ENCODE peak calls at places on chromosomes 5 and 9, in five cellular contexts. One of them, this sample, is unnamed.

GRCh38 chr5:178471666-178472065 is 118.5 kb downstream of the COL23A1 start:
- DNase-seq in AG10803: no peak
- DNase-seq in progenitor cell of endocrine pancreas: no peak
- DNase-seq in H1: no peak
- DNase-seq in cardiac fibroblast: no peak
- DNase-seq in this sample: no peak

GRCh38 chr5:90888511-90889324 is 330.1 kb downstream of the ADGRV1 start:
- DNase-seq in cardiac fibroblast: peak; percentile 39
- DNase-seq in H1: no peak
- DNase-seq in AG10803: no peak
- DNase-seq in progenitor cell of endocrine pancreas: no peak
- DNase-seq in this sample: no peak

GRCh38 chr9:16294371-16294770 is 576.1 kb downstream of the BNC2 start:
- DNase-seq in cardiac fibroblast: peak; percentile 72
- DNase-seq in AG10803: peak; percentile 89
- DNase-seq in H1: no peak
- DNase-seq in progenitor cell of endocrine pancreas: no peak
- DNase-seq in this sample: no peak

GRCh38 chr9:117549444-117549843 is 134.6 kb upstream of the ASTN2 start:
- DNase-seq in AG10803: no peak
- DNase-seq in progenitor cell of endocrine pancreas: no peak
- DNase-seq in cardiac fibroblast: no peak
- DNase-seq in H1: peak; percentile 21
- DNase-seq in this sample: no peak

GRCh38 chr5:56102885-56103284 is 108.1 kb upstream of the IL6ST start:
- DNase-seq in AG10803: no peak
- DNase-seq in H1: no peak
- DNase-seq in progenitor cell of endocrine pancreas: no peak
- DNase-seq in cardiac fibroblast: no peak
- DNase-seq in this sample: no peak

GRCh38 chr5:65646938-65647337 is 22.1 kb downstream of the SHLD3 start:
- DNase-seq in H1: no peak
- DNase-seq in progenitor cell of endocrine pancreas: no peak
- DNase-seq in cardiac fibroblast: no peak
- DNase-seq in AG10803: no peak
- DNase-seq in this sample: no peak

GRCh38 chr9:116368680-116369079 is 215.1 kb downstream of the PAPPA start:
- DNase-seq in AG10803: no peak
- DNase-seq in cardiac fibroblast: no peak
- DNase-seq in H1: no peak
- DNase-seq in progenitor cell of endocrine pancreas: no peak
- DNase-seq in this sample: no peak

GRCh38 chr9:95349109-95350038 is 31.9 kb upstream of the FANCC start:
- DNase-seq in AG10803: no peak
- DNase-seq in H1: no peak
- DNase-seq in cardiac fibroblast: no peak
- DNase-seq in progenitor cell of endocrine pancreas: peak; percentile 13
- DNase-seq in this sample: no peak

GRCh38 chr5:119370521-119370920 is 14.7 kb downstream of the TNFAIP8 start:
- DNase-seq in AG10803: peak; percentile 73
- DNase-seq in progenitor cell of endocrine pancreas: no peak
- DNase-seq in H1: no peak
- DNase-seq in cardiac fibroblast: no peak
- DNase-seq in this sample: no peak

GRCh38 chr9:133707065-133707760 is 30.9 kb downstream of the SARDH start:
- DNase-seq in progenitor cell of endocrine pancreas: no peak
- DNase-seq in AG10803: peak; percentile 33
- DNase-seq in cardiac fibroblast: peak; percentile 95
- DNase-seq in H1: no peak
- DNase-seq in this sample: no peak

GRCh38 chr5:6261668-6262067 is 116.7 kb downstream of the MED10 start:
- DNase-seq in cardiac fibroblast: no peak
- DNase-seq in H1: no peak
- DNase-seq in AG10803: no peak
- DNase-seq in progenitor cell of endocrine pancreas: no peak
- DNase-seq in this sample: peak; percentile 40

GRCh38 chr9:114321759-114322158 is 1.1 kb upstream of the ORM1 start:
- DNase-seq in cardiac fibroblast: peak; percentile 15
- DNase-seq in AG10803: peak; percentile 57
- DNase-seq in H1: no peak
- DNase-seq in progenitor cell of endocrine pancreas: no peak
- DNase-seq in this sample: no peak

GRCh38 chr9:104071589-104071988 is 22.5 kb upstream of the SMC2 start:
- DNase-seq in progenitor cell of endocrine pancreas: no peak
- DNase-seq in H1: no peak
- DNase-seq in cardiac fibroblast: no peak
- DNase-seq in AG10803: no peak
- DNase-seq in this sample: no peak

GRCh38 chr5:132176543-132176945 is 51.1 kb downstream of the P4HA2 start:
- DNase-seq in AG10803: no peak
- DNase-seq in H1: no peak
- DNase-seq in cardiac fibroblast: no peak
- DNase-seq in progenitor cell of endocrine pancreas: no peak
- DNase-seq in this sample: peak; percentile 51

GRCh38 chr9:25224309-25224708 is 453.9 kb downstream of the TUSC1 start:
- DNase-seq in cardiac fibroblast: no peak
- DNase-seq in progenitor cell of endocrine pancreas: no peak
- DNase-seq in AG10803: no peak
- DNase-seq in H1: no peak
- DNase-seq in this sample: no peak

GRCh38 chr9:113309204-113309813 is 6.1 kb upstream of the RNF183 start:
- DNase-seq in AG10803: peak; percentile 57
- DNase-seq in cardiac fibroblast: peak; percentile 72
- DNase-seq in H1: no peak
- DNase-seq in progenitor cell of endocrine pancreas: no peak
- DNase-seq in this sample: peak; percentile 50

GRCh38 chr9:5450360-5451051 is at the start of gene CD274:
- DNase-seq in progenitor cell of endocrine pancreas: peak; percentile 60
- DNase-seq in AG10803: peak; percentile 82
- DNase-seq in H1: peak; percentile 79
- DNase-seq in cardiac fibroblast: peak; percentile 94
- DNase-seq in this sample: peak; percentile 91

GRCh38 chr5:134547579-134547978 is 22.1 kb downstream of the JADE2 start:
- DNase-seq in AG10803: peak; percentile 83
- DNase-seq in progenitor cell of endocrine pancreas: no peak
- DNase-seq in H1: no peak
- DNase-seq in cardiac fibroblast: peak; percentile 91
- DNase-seq in this sample: no peak

GRCh38 chr5:131384181-131384580 is 120.3 kb downstream of the CDC42SE2 start:
- DNase-seq in H1: no peak
- DNase-seq in progenitor cell of endocrine pancreas: no peak
- DNase-seq in cardiac fibroblast: no peak
- DNase-seq in AG10803: no peak
- DNase-seq in this sample: no peak

GRCh38 chr9:83060557-83060956 is 2.4 kb downstream of the RASEF start:
- DNase-seq in AG10803: no peak
- DNase-seq in progenitor cell of endocrine pancreas: no peak
- DNase-seq in H1: no peak
- DNase-seq in cardiac fibroblast: no peak
- DNase-seq in this sample: no peak

GRCh38 chr9:136551401-136552116 is 5.7 kb upstream of the NOTCH1 start:
- DNase-seq in progenitor cell of endocrine pancreas: no peak
- DNase-seq in AG10803: peak; percentile 72
- DNase-seq in cardiac fibroblast: peak; percentile 78
- DNase-seq in H1: no peak
- DNase-seq in this sample: no peak

GRCh38 chr5:150540615-150541396 is 32.9 kb downstream of the NDST1 start:
- DNase-seq in H1: no peak
- DNase-seq in AG10803: peak; percentile 86
- DNase-seq in cardiac fibroblast: peak; percentile 96
- DNase-seq in progenitor cell of endocrine pancreas: no peak
- DNase-seq in this sample: no peak

GRCh38 chr9:109779711-109780452 is at the start of gene PALM2AKAP2:
- DNase-seq in progenitor cell of endocrine pancreas: peak; percentile 52
- DNase-seq in AG10803: peak; percentile 73
- DNase-seq in H1: no peak
- DNase-seq in cardiac fibroblast: peak; percentile 66
- DNase-seq in this sample: no peak

GRCh38 chr9:1460143-1460769 is 410.1 kb downstream of the DMRT2 start:
- DNase-seq in progenitor cell of endocrine pancreas: no peak
- DNase-seq in H1: no peak
- DNase-seq in cardiac fibroblast: no peak
- DNase-seq in AG10803: no peak
- DNase-seq in this sample: peak; percentile 22

GRCh38 chr5:39968371-39968770 is 543.6 kb upstream of the DAB2 start:
- DNase-seq in H1: no peak
- DNase-seq in progenitor cell of endocrine pancreas: no peak
- DNase-seq in cardiac fibroblast: no peak
- DNase-seq in AG10803: no peak
- DNase-seq in this sample: no peak

GRCh38 chr9:38229123-38229829 is 160.2 kb upstream of the SHB start:
- DNase-seq in AG10803: no peak
- DNase-seq in progenitor cell of endocrine pancreas: no peak
- DNase-seq in H1: no peak
- DNase-seq in cardiac fibroblast: no peak
- DNase-seq in this sample: no peak

GRCh38 chr5:140311011-140311467 is 8.1 kb upstream of the PFDN1 start:
- DNase-seq in progenitor cell of endocrine pancreas: no peak
- DNase-seq in H1: no peak
- DNase-seq in cardiac fibroblast: peak; percentile 86
- DNase-seq in AG10803: peak; percentile 84
- DNase-seq in this sample: no peak

GRCh38 chr5:170268884-170269283 is 28.7 kb downstream of the LCP2 start:
- DNase-seq in AG10803: no peak
- DNase-seq in H1: no peak
- DNase-seq in progenitor cell of endocrine pancreas: no peak
- DNase-seq in cardiac fibroblast: no peak
- DNase-seq in this sample: no peak

GRCh38 chr5:133817456-133817855 is 151.0 kb downstream of the C5orf15 start:
- DNase-seq in AG10803: no peak
- DNase-seq in H1: no peak
- DNase-seq in progenitor cell of endocrine pancreas: no peak
- DNase-seq in cardiac fibroblast: no peak
- DNase-seq in this sample: no peak

GRCh38 chr5:64876203-64876602 is 107.5 kb downstream of the CWC27 start:
- DNase-seq in H1: no peak
- DNase-seq in progenitor cell of endocrine pancreas: no peak
- DNase-seq in cardiac fibroblast: no peak
- DNase-seq in AG10803: peak; percentile 7
- DNase-seq in this sample: no peak

GRCh38 chr9:33223696-33224095 is 16.3 kb upstream of the SPINK4 start:
- DNase-seq in cardiac fibroblast: peak; percentile 64
- DNase-seq in H1: no peak
- DNase-seq in progenitor cell of endocrine pancreas: no peak
- DNase-seq in AG10803: peak; percentile 39
- DNase-seq in this sample: no peak
- TF ChIP-seq CTCF in cardiac fibroblast: peak; percentile 21
- TF ChIP-seq CTCF in H1: peak; percentile 11
- TF ChIP-seq CTCF in progenitor cell of endocrine pancreas: no peak
- TF ChIP-seq CTCF in AG10803: peak; percentile 49
- TF ChIP-seq CTCF in this sample: no peak

DNA sequence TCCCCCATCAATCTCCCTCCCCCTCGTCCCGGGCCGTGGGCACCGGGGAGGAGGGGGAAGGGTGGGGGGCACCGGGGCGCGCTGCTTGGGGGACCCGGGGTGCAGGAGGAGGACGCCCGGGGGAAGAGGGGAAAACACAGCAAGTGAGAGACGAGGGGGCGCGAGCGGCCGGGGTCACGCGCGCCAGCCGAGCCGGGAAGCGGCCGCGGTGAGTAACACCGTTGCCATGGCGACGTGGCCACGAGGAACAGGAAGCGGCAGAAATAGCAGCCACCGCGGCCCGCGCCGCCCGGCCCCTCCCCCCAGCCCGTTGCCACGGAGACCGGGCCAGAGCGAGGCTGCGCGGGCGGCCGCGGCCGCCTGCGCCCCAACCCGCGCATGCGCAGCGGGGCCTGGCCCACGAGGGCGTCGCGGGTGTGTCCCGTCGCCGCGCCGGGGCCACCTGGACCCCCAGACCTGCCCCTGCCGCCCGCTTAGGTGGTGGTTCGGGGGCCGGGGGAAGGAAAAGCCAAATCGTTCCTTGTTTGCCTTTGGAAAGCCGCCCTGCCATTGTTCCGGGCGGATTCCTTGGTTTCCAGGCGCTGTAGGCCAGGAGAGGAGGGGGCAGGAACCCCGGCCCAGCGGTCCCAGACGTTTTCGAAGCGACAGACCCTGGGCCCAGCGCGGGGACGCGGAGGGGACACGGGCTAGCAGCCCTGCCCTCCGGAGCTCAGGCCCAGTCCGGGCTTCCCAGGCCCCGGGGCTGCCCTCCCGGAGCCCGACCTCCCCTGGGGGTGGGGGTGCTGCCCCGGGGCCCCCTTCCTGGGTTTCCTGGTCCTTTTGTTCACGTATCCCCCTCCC is 207.1 kb downstream of the C9orf50 start:
- DNase-seq in H1: peak; percentile 74
- DNase-seq in AG10803: peak; percentile 96
- DNase-seq in cardiac fibroblast: peak; percentile 98
- DNase-seq in progenitor cell of endocrine pancreas: peak; percentile 98
- DNase-seq in this sample: peak; percentile 99
- TF ChIP-seq CTCF in H1: no peak
- TF ChIP-seq CTCF in AG10803: no peak
- TF ChIP-seq CTCF in cardiac fibroblast: no peak
- TF ChIP-seq CTCF in progenitor cell of endocrine pancreas: no peak
- TF ChIP-seq CTCF in this sample: no peak

GRCh38 chr5:110333384-110333783 is 393.1 kb downstream of the TMEM232 start:
- DNase-seq in H1: no peak
- DNase-seq in AG10803: no peak
- DNase-seq in progenitor cell of endocrine pancreas: no peak
- DNase-seq in cardiac fibroblast: peak; percentile 14
- DNase-seq in this sample: peak; percentile 26
- TF ChIP-seq CTCF in H1: peak; percentile 66
- TF ChIP-seq CTCF in AG10803: no peak
- TF ChIP-seq CTCF in progenitor cell of endocrine pancreas: peak; percentile 57
- TF ChIP-seq CTCF in cardiac fibroblast: peak; percentile 14
- TF ChIP-seq CTCF in this sample: peak; percentile 25

GRCh38 chr9:3735251-3735650 is 209.4 kb upstream of the RFX3 start:
- DNase-seq in cardiac fibroblast: no peak
- DNase-seq in progenitor cell of endocrine pancreas: no peak
- DNase-seq in H1: no peak
- DNase-seq in AG10803: no peak
- DNase-seq in this sample: no peak
- TF ChIP-seq CTCF in cardiac fibroblast: no peak
- TF ChIP-seq CTCF in progenitor cell of endocrine pancreas: no peak
- TF ChIP-seq CTCF in H1: no peak
- TF ChIP-seq CTCF in AG10803: no peak
- TF ChIP-seq CTCF in this sample: no peak

This sample was measured in activated CD8-positive, alpha-beta T cell treated with anti-CD3 and anti-CD28 coated beads for 36 hours.